ENCODE peak calls at places on chromosome 2, in ten cellular contexts. One of them, this sample, is unnamed.

GRCh38 chr2:120522151-120522751 is 176.3 kb downstream of the INHBB start:
- DNase-seq in HL-60: peak
- DNase-seq in SJSA1: no peak
- DNase-seq in GM23338: no peak
- DNase-seq in A549: no peak
- DNase-seq in Peyer's patch: no peak
- DNase-seq in heart left ventricle: no peak
- DNase-seq in body of pancreas: no peak
- DNase-seq in brain microvascular endothelial cell: no peak
- DNase-seq in left ventricle myocardium inferior: peak
- DNase-seq in this sample: no peak

GRCh38 chr2:144456680-144457079 is 63.2 kb downstream of the ZEB2 start:
- DNase-seq in GM23338: no peak
- DNase-seq in SJSA1: peak
- DNase-seq in HL-60: peak
- DNase-seq in left ventricle myocardium inferior: no peak
- DNase-seq in body of pancreas: no peak
- DNase-seq in brain microvascular endothelial cell: peak
- DNase-seq in A549: peak
- DNase-seq in Peyer's patch: no peak
- DNase-seq in heart left ventricle: no peak
- DNase-seq in this sample: no peak

GRCh38 chr2:24404582-24404981 is 44.2 kb upstream of the ITSN2 start:
- DNase-seq in Peyer's patch: no peak
- DNase-seq in left ventricle myocardium inferior: no peak
- DNase-seq in body of pancreas: no peak
- DNase-seq in brain microvascular endothelial cell: no peak
- DNase-seq in heart left ventricle: no peak
- DNase-seq in SJSA1: no peak
- DNase-seq in HL-60: no peak
- DNase-seq in A549: no peak
- DNase-seq in GM23338: no peak
- DNase-seq in this sample: no peak

GRCh38 chr2:175036582-175037018 is 31.4 kb upstream of the CHN1 start:
- DNase-seq in SJSA1: no peak
- DNase-seq in Peyer's patch: no peak
- DNase-seq in body of pancreas: no peak
- DNase-seq in heart left ventricle: no peak
- DNase-seq in brain microvascular endothelial cell: no peak
- DNase-seq in GM23338: peak
- DNase-seq in A549: peak
- DNase-seq in left ventricle myocardium inferior: no peak
- DNase-seq in HL-60: no peak
- DNase-seq in this sample: no peak

GRCh38 chr2:7377861-7378569 is 460.8 kb downstream of the RNF144A start:
- DNase-seq in SJSA1: no peak
- DNase-seq in A549: no peak
- DNase-seq in GM23338: peak
- DNase-seq in body of pancreas: peak
- DNase-seq in heart left ventricle: peak
- DNase-seq in brain microvascular endothelial cell: no peak
- DNase-seq in left ventricle myocardium inferior: no peak
- DNase-seq in Peyer's patch: no peak
- DNase-seq in HL-60: no peak
- DNase-seq in this sample: no peak

GRCh38 chr2:69674301-69674640 is 30.7 kb upstream of the AAK1 start:
- DNase-seq in GM23338: no peak
- DNase-seq in heart left ventricle: no peak
- DNase-seq in left ventricle myocardium inferior: no peak
- DNase-seq in A549: no peak
- DNase-seq in Peyer's patch: no peak
- DNase-seq in body of pancreas: peak
- DNase-seq in HL-60: no peak
- DNase-seq in brain microvascular endothelial cell: no peak
- DNase-seq in SJSA1: no peak
- DNase-seq in this sample: no peak

GRCh38 chr2:74188018-74188601 is 9.4 kb upstream of the MOB1A start:
- DNase-seq in body of pancreas: no peak
- DNase-seq in A549: peak
- DNase-seq in heart left ventricle: no peak
- DNase-seq in SJSA1: no peak
- DNase-seq in left ventricle myocardium inferior: no peak
- DNase-seq in Peyer's patch: no peak
- DNase-seq in GM23338: peak
- DNase-seq in brain microvascular endothelial cell: no peak
- DNase-seq in HL-60: no peak
- DNase-seq in this sample: no peak

GRCh38 chr2:39620067-39620466 is 45.6 kb upstream of the TMEM178A start:
- DNase-seq in left ventricle myocardium inferior: peak
- DNase-seq in A549: peak
- DNase-seq in Peyer's patch: peak
- DNase-seq in body of pancreas: peak
- DNase-seq in brain microvascular endothelial cell: peak
- DNase-seq in HL-60: peak
- DNase-seq in SJSA1: peak
- DNase-seq in GM23338: no peak
- DNase-seq in heart left ventricle: peak
- DNase-seq in this sample: no peak

GRCh38 chr2:151523825-151524224 is 114.1 kb downstream of the RIF1 start:
- DNase-seq in brain microvascular endothelial cell: no peak
- DNase-seq in Peyer's patch: no peak
- DNase-seq in GM23338: no peak
- DNase-seq in SJSA1: no peak
- DNase-seq in heart left ventricle: no peak
- DNase-seq in HL-60: no peak
- DNase-seq in body of pancreas: no peak
- DNase-seq in left ventricle myocardium inferior: no peak
- DNase-seq in A549: peak
- DNase-seq in this sample: no peak

GRCh38 chr2:193153576-193153975 is 958.8 kb upstream of the TMEFF2 start:
- DNase-seq in A549: no peak
- DNase-seq in left ventricle myocardium inferior: no peak
- DNase-seq in brain microvascular endothelial cell: no peak
- DNase-seq in HL-60: no peak
- DNase-seq in GM23338: no peak
- DNase-seq in heart left ventricle: no peak
- DNase-seq in Peyer's patch: no peak
- DNase-seq in SJSA1: no peak
- DNase-seq in body of pancreas: no peak
- DNase-seq in this sample: no peak

GRCh38 chr2:239445771-239446524 is 45.1 kb upstream of the HDAC4 start:
- DNase-seq in body of pancreas: no peak
- DNase-seq in heart left ventricle: no peak
- DNase-seq in left ventricle myocardium inferior: no peak
- DNase-seq in GM23338: no peak
- DNase-seq in Peyer's patch: no peak
- DNase-seq in A549: no peak
- DNase-seq in HL-60: no peak
- DNase-seq in SJSA1: peak
- DNase-seq in brain microvascular endothelial cell: no peak
- DNase-seq in this sample: no peak

GRCh38 chr2:196925768-196926561 is 542 bp downstream of the PGAP1 start:
- DNase-seq in Peyer's patch: peak
- DNase-seq in heart left ventricle: peak
- DNase-seq in body of pancreas: peak
- DNase-seq in brain microvascular endothelial cell: peak
- DNase-seq in SJSA1: peak
- DNase-seq in GM23338: peak
- DNase-seq in left ventricle myocardium inferior: peak
- DNase-seq in HL-60: peak
- DNase-seq in A549: peak
- DNase-seq in this sample: peak

GRCh38 chr2:24785704-24786321 is 7.4 kb downstream of the PTRHD1 start:
- DNase-seq in SJSA1: no peak
- DNase-seq in Peyer's patch: peak
- DNase-seq in brain microvascular endothelial cell: no peak
- DNase-seq in HL-60: peak
- DNase-seq in heart left ventricle: no peak
- DNase-seq in A549: no peak
- DNase-seq in body of pancreas: peak
- DNase-seq in left ventricle myocardium inferior: no peak
- DNase-seq in GM23338: no peak
- DNase-seq in this sample: no peak

GRCh38 chr2:20182241-20182931 is 42.5 kb downstream of the SDC1 start:
- DNase-seq in left ventricle myocardium inferior: no peak
- DNase-seq in heart left ventricle: no peak
- DNase-seq in SJSA1: peak
- DNase-seq in Peyer's patch: no peak
- DNase-seq in brain microvascular endothelial cell: peak
- DNase-seq in A549: peak
- DNase-seq in body of pancreas: peak
- DNase-seq in HL-60: no peak
- DNase-seq in GM23338: no peak
- DNase-seq in this sample: no peak
- H3K27ac ChIP-seq in left ventricle myocardium inferior: no peak
- H3K27ac ChIP-seq in heart left ventricle: no peak
- H3K27ac ChIP-seq in SJSA1: no peak
- H3K27ac ChIP-seq in Peyer's patch: no peak
- H3K27ac ChIP-seq in brain microvascular endothelial cell: peak
- H3K27ac ChIP-seq in A549: peak
- H3K27ac ChIP-seq in body of pancreas: no peak
- H3K27ac ChIP-seq in HL-60: no peak
- H3K27ac ChIP-seq in GM23338: no peak
- H3K27ac ChIP-seq in this sample: peak

GRCh38 chr2:218015831-218016521 is 13.2 kb upstream of the TNS1 start:
- DNase-seq in left ventricle myocardium inferior: peak
- DNase-seq in Peyer's patch: no peak
- DNase-seq in SJSA1: no peak
- DNase-seq in HL-60: no peak
- DNase-seq in A549: no peak
- DNase-seq in heart left ventricle: no peak
- DNase-seq in body of pancreas: no peak
- DNase-seq in brain microvascular endothelial cell: no peak
- DNase-seq in GM23338: no peak
- DNase-seq in this sample: no peak
- H3K27ac ChIP-seq in left ventricle myocardium inferior: no peak
- H3K27ac ChIP-seq in Peyer's patch: no peak
- H3K27ac ChIP-seq in SJSA1: no peak
- H3K27ac ChIP-seq in HL-60: no peak
- H3K27ac ChIP-seq in A549: no peak
- H3K27ac ChIP-seq in heart left ventricle: no peak
- H3K27ac ChIP-seq in body of pancreas: no peak
- H3K27ac ChIP-seq in brain microvascular endothelial cell: no peak
- H3K27ac ChIP-seq in GM23338: no peak
- H3K27ac ChIP-seq in this sample: no peak

GRCh38 chr2:240891492-240892340 is 4.2 kb downstream of the MAB21L4 start:
- DNase-seq in brain microvascular endothelial cell: no peak
- DNase-seq in body of pancreas: no peak
- DNase-seq in Peyer's patch: no peak
- DNase-seq in heart left ventricle: no peak
- DNase-seq in HL-60: no peak
- DNase-seq in A549: no peak
- DNase-seq in GM23338: no peak
- DNase-seq in left ventricle myocardium inferior: no peak
- DNase-seq in SJSA1: no peak
- DNase-seq in this sample: no peak
- H3K27ac ChIP-seq in brain microvascular endothelial cell: no peak
- H3K27ac ChIP-seq in body of pancreas: no peak
- H3K27ac ChIP-seq in Peyer's patch: no peak
- H3K27ac ChIP-seq in heart left ventricle: no peak
- H3K27ac ChIP-seq in HL-60: no peak
- H3K27ac ChIP-seq in A549: no peak
- H3K27ac ChIP-seq in GM23338: no peak
- H3K27ac ChIP-seq in left ventricle myocardium inferior: no peak
- H3K27ac ChIP-seq in SJSA1: no peak
- H3K27ac ChIP-seq in this sample: no peak

DNA sequence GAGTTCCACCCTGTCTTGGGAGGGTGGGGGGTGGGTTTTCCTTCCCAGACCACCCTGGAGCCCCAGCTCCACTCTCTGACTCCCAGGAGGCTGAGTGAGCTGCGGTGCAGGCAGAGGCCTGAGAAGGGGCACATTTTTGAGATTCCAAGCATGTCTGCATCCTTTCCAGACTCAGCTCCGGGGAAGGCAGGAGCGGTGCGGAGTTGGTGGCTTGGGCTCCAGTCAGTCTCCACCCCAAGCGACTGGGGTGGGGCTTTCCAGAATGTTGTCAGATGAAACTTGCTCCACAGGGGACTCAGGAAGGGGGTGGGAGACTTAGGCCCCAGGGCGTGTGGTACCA is 44.2 kb upstream of the HS6ST1 start:
- DNase-seq in left ventricle myocardium inferior: no peak
- DNase-seq in SJSA1: peak
- DNase-seq in HL-60: no peak
- DNase-seq in A549: peak
- DNase-seq in Peyer's patch: peak
- DNase-seq in body of pancreas: no peak
- DNase-seq in GM23338: peak
- DNase-seq in heart left ventricle: no peak
- DNase-seq in brain microvascular endothelial cell: peak
- DNase-seq in this sample: no peak
- H3K27ac ChIP-seq in left ventricle myocardium inferior: no peak
- H3K27ac ChIP-seq in SJSA1: peak
- H3K27ac ChIP-seq in HL-60: no peak
- H3K27ac ChIP-seq in A549: peak
- H3K27ac ChIP-seq in Peyer's patch: no peak
- H3K27ac ChIP-seq in body of pancreas: no peak
- H3K27ac ChIP-seq in GM23338: peak
- H3K27ac ChIP-seq in heart left ventricle: no peak
- H3K27ac ChIP-seq in brain microvascular endothelial cell: no peak
- H3K27ac ChIP-seq in this sample: no peak

GRCh38 chr2:184596819-184597411 is 1.4 kb upstream of the ZNF804A start:
- DNase-seq in brain microvascular endothelial cell: peak
- DNase-seq in heart left ventricle: no peak
- DNase-seq in A549: no peak
- DNase-seq in Peyer's patch: no peak
- DNase-seq in SJSA1: no peak
- DNase-seq in HL-60: peak
- DNase-seq in GM23338: peak
- DNase-seq in left ventricle myocardium inferior: no peak
- DNase-seq in body of pancreas: no peak
- DNase-seq in this sample: no peak
- H3K27ac ChIP-seq in brain microvascular endothelial cell: peak
- H3K27ac ChIP-seq in heart left ventricle: no peak
- H3K27ac ChIP-seq in A549: no peak
- H3K27ac ChIP-seq in Peyer's patch: peak
- H3K27ac ChIP-seq in SJSA1: peak
- H3K27ac ChIP-seq in HL-60: peak
- H3K27ac ChIP-seq in GM23338: no peak
- H3K27ac ChIP-seq in left ventricle myocardium inferior: no peak
- H3K27ac ChIP-seq in body of pancreas: no peak
- H3K27ac ChIP-seq in this sample: no peak